ENCODE peak calls at places on chromosomes 13 and 19, in six cellular contexts. One of them, this sample, is unnamed.
A peak's percentile ranks its signal among the peaks of the same experiment; 100 is the strongest.

GRCh38 chr19:17862711-17863519 is 3.2 kb downstream of the RPL18A start:
- DNase-seq in stomach: no peak
- DNase-seq in Peyer's patch: peak; percentile 34
- DNase-seq in breast epithelium: no peak
- DNase-seq in heart left ventricle: no peak
- DNase-seq in IMR-90: no peak
- DNase-seq in this sample: no peak

GRCh38 chr13:105762096-105762495 is 773.4 kb downstream of the EFNB2 start:
- DNase-seq in stomach: no peak
- DNase-seq in Peyer's patch: no peak
- DNase-seq in breast epithelium: no peak
- DNase-seq in heart left ventricle: no peak
- DNase-seq in IMR-90: no peak
- DNase-seq in this sample: no peak

GRCh38 chr13:21812192-21812626 is 141.3 kb downstream of the FGF9 start:
- DNase-seq in stomach: no peak
- DNase-seq in Peyer's patch: no peak
- DNase-seq in breast epithelium: no peak
- DNase-seq in heart left ventricle: no peak
- DNase-seq in IMR-90: no peak
- DNase-seq in this sample: no peak

GRCh38 chr19:37654525-37654832 is 786 bp downstream of the ZFP30 start:
- DNase-seq in stomach: no peak
- DNase-seq in Peyer's patch: no peak
- DNase-seq in breast epithelium: no peak
- DNase-seq in heart left ventricle: no peak
- DNase-seq in IMR-90: peak; percentile 26
- DNase-seq in this sample: peak; percentile 48

GRCh38 chr13:46684287-46685001 is 112.5 kb downstream of the ESD start:
- DNase-seq in stomach: no peak
- DNase-seq in Peyer's patch: no peak
- DNase-seq in breast epithelium: no peak
- DNase-seq in heart left ventricle: no peak
- DNase-seq in IMR-90: no peak
- DNase-seq in this sample: peak; percentile 28

GRCh38 chr19:4508698-4509097 is 9.6 kb downstream of the PLIN4 start:
- DNase-seq in stomach: no peak
- DNase-seq in Peyer's patch: no peak
- DNase-seq in breast epithelium: no peak
- DNase-seq in heart left ventricle: peak; percentile 18
- DNase-seq in IMR-90: no peak
- DNase-seq in this sample: no peak

GRCh38 chr13:27667946-27668345 is 46.3 kb downstream of the POLR1D start:
- DNase-seq in stomach: no peak
- DNase-seq in Peyer's patch: no peak
- DNase-seq in breast epithelium: no peak
- DNase-seq in heart left ventricle: peak; percentile 22
- DNase-seq in IMR-90: no peak
- DNase-seq in this sample: no peak

GRCh38 chr13:20441879-20442278 is 83.8 kb downstream of the CRYL1 start:
- DNase-seq in stomach: no peak
- DNase-seq in Peyer's patch: no peak
- DNase-seq in breast epithelium: no peak
- DNase-seq in heart left ventricle: no peak
- DNase-seq in IMR-90: peak; percentile 83
- DNase-seq in this sample: no peak

GRCh38 chr13:102591988-102592781 is 4.6 kb upstream of the TPP2 start:
- DNase-seq in stomach: peak; percentile 67
- DNase-seq in Peyer's patch: peak; percentile 86
- DNase-seq in breast epithelium: peak; percentile 64
- DNase-seq in heart left ventricle: peak; percentile 68
- DNase-seq in IMR-90: peak; percentile 75
- DNase-seq in this sample: peak; percentile 90

GRCh38 chr19:18292810-18293641 is 11.6 kb upstream of the JUND start:
- DNase-seq in stomach: peak; percentile 71
- DNase-seq in Peyer's patch: peak; percentile 68
- DNase-seq in breast epithelium: peak; percentile 70
- DNase-seq in heart left ventricle: peak; percentile 88
- DNase-seq in IMR-90: peak; percentile 57
- DNase-seq in this sample: peak; percentile 70

GRCh38 chr19:50175924-50176323 is 12.8 kb upstream of the IZUMO2 start:
- DNase-seq in stomach: no peak
- DNase-seq in Peyer's patch: no peak
- DNase-seq in breast epithelium: no peak
- DNase-seq in heart left ventricle: no peak
- DNase-seq in IMR-90: no peak
- DNase-seq in this sample: no peak

GRCh38 chr19:44824758-44825157 is 15.9 kb downstream of the BCAM start:
- DNase-seq in stomach: no peak
- DNase-seq in Peyer's patch: no peak
- DNase-seq in breast epithelium: no peak
- DNase-seq in heart left ventricle: no peak
- DNase-seq in IMR-90: no peak
- DNase-seq in this sample: peak; percentile 64

GRCh38 chr19:42553292-42554045 is 25.2 kb upstream of the CEACAM1 start:
- DNase-seq in stomach: peak; percentile 22
- DNase-seq in Peyer's patch: no peak
- DNase-seq in breast epithelium: no peak
- DNase-seq in heart left ventricle: peak; percentile 42
- DNase-seq in IMR-90: peak; percentile 67
- DNase-seq in this sample: no peak

GRCh38 chr19:45045671-45046353 is 7.0 kb downstream of the CLASRP start:
- DNase-seq in stomach: peak; percentile 62
- DNase-seq in Peyer's patch: no peak
- DNase-seq in breast epithelium: no peak
- DNase-seq in heart left ventricle: no peak
- DNase-seq in IMR-90: no peak
- DNase-seq in this sample: no peak

GRCh38 chr13:107370036-107370785 is 802.3 kb upstream of the ARGLU1 start:
- DNase-seq in stomach: no peak
- DNase-seq in Peyer's patch: no peak
- DNase-seq in breast epithelium: no peak
- DNase-seq in heart left ventricle: no peak
- DNase-seq in IMR-90: peak; percentile 90
- DNase-seq in this sample: peak; percentile 83

GRCh38 chr19:6276447-6276846 is 3.3 kb downstream of the MLLT1 start:
- DNase-seq in stomach: no peak
- DNase-seq in Peyer's patch: peak; percentile 32
- DNase-seq in breast epithelium: no peak
- DNase-seq in heart left ventricle: no peak
- DNase-seq in IMR-90: peak; percentile 55
- DNase-seq in this sample: peak; percentile 58

GRCh38 chr19:11092181-11092538 is 2.9 kb downstream of the LDLR start:
- DNase-seq in stomach: no peak
- DNase-seq in Peyer's patch: no peak
- DNase-seq in breast epithelium: no peak
- DNase-seq in heart left ventricle: no peak
- DNase-seq in IMR-90: peak; percentile 74
- DNase-seq in this sample: peak; percentile 81

GRCh38 chr13:41411060-41411459 is 46.3 kb upstream of the RGCC start:
- DNase-seq in stomach: no peak
- DNase-seq in Peyer's patch: no peak
- DNase-seq in breast epithelium: no peak
- DNase-seq in heart left ventricle: no peak
- DNase-seq in IMR-90: no peak
- DNase-seq in this sample: no peak

GRCh38 chr13:41408061-41408460 is 49.3 kb upstream of the RGCC start:
- DNase-seq in stomach: no peak
- DNase-seq in Peyer's patch: no peak
- DNase-seq in breast epithelium: no peak
- DNase-seq in heart left ventricle: no peak
- DNase-seq in IMR-90: no peak
- DNase-seq in this sample: peak; percentile 22

GRCh38 chr13:41409611-41410010 is 47.7 kb upstream of the RGCC start:
- DNase-seq in stomach: no peak
- DNase-seq in Peyer's patch: no peak
- DNase-seq in breast epithelium: no peak
- DNase-seq in heart left ventricle: no peak
- DNase-seq in IMR-90: no peak
- DNase-seq in this sample: no peak

GRCh38 chr13:41413907-41414306 is 43.4 kb upstream of the RGCC start:
- DNase-seq in stomach: no peak
- DNase-seq in Peyer's patch: no peak
- DNase-seq in breast epithelium: no peak
- DNase-seq in heart left ventricle: no peak
- DNase-seq in IMR-90: no peak
- DNase-seq in this sample: no peak

DNA sequence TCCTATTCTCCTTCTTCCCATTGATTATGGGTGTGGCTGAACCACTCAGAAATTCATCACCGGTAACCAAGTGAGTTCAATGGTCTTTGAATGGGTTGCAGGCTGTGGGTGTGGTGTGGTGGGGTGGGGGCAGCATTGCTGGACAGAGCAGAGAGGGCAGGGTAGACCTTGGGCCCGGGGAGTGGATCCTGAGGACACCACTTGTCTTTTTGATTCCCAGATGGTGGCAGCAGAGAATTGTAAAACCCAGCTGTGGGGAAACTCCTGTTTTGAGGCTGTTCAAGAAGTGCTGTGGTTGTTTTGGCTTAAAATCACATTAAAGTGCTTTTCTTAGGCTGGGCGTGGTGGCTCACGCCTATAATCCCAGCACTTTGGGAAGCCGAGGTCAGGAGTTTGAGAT is 45.8 kb upstream of the RGCC start:
- DNase-seq in stomach: no peak
- DNase-seq in Peyer's patch: no peak
- DNase-seq in breast epithelium: no peak
- DNase-seq in heart left ventricle: no peak
- DNase-seq in IMR-90: peak; percentile 71
- DNase-seq in this sample: peak; percentile 32
- TF ChIP-seq CTCF in stomach: no peak
- TF ChIP-seq CTCF in Peyer's patch: no peak
- TF ChIP-seq CTCF in breast epithelium: no peak
- TF ChIP-seq CTCF in heart left ventricle: peak; percentile 39
- TF ChIP-seq CTCF in IMR-90: peak; percentile 67
- TF ChIP-seq CTCF in this sample: no peak

GRCh38 chr13:101341464-101341863 is 74.8 kb downstream of the NALCN start:
- DNase-seq in stomach: no peak
- DNase-seq in Peyer's patch: no peak
- DNase-seq in breast epithelium: no peak
- DNase-seq in heart left ventricle: no peak
- DNase-seq in IMR-90: peak; percentile 12
- DNase-seq in this sample: no peak
- H3K4me1 ChIP-seq in stomach: no peaks in the 10 kb centered on the region
- H3K4me1 ChIP-seq in Peyer's patch: no peaks in the 10 kb centered on the region
- H3K4me1 ChIP-seq in breast epithelium: no peaks in the 10 kb centered on the region
- H3K4me1 ChIP-seq in heart left ventricle: no peaks in the 10 kb centered on the region
- H3K4me1 ChIP-seq in IMR-90: no peaks in the 10 kb centered on the region
- H3K4me1 ChIP-seq in this sample: peaks cover 14% of the 10 kb centered on the region

DNA sequence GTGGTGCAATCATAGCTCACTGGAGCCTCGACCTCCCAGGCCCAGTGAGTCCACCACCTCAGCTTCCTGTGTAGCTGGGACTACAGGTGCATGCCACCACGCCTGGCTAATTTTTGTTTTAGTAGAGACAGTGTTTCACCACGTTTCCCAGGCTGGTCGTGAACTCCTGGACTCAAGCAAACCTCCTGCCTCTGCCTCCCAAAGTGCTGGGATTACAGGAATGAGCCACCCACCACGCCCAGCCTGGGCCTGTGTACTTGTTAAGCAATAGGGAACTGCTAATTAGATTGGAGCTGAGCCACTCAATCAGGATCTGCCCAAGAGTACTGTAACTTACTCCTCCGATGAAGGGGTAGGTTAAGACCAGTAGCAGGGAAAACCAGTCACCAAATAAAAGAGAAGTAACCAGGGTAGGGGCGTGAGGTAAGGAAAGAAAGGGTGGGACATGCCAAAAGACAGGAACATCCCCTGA is 2.4 kb downstream of the DDX39A start:
- DNase-seq in stomach: peak; percentile 71
- DNase-seq in Peyer's patch: peak; percentile 64
- DNase-seq in breast epithelium: no peak
- DNase-seq in heart left ventricle: no peak
- DNase-seq in IMR-90: no peak
- DNase-seq in this sample: no peak
- TF ChIP-seq POLR2A in stomach: no peak
- TF ChIP-seq POLR2A in Peyer's patch: no peak
- TF ChIP-seq POLR2A in breast epithelium: no peak
- TF ChIP-seq POLR2A in heart left ventricle: no peak
- TF ChIP-seq POLR2A in IMR-90: no peak
- TF ChIP-seq POLR2A in this sample: no peak

DNA sequence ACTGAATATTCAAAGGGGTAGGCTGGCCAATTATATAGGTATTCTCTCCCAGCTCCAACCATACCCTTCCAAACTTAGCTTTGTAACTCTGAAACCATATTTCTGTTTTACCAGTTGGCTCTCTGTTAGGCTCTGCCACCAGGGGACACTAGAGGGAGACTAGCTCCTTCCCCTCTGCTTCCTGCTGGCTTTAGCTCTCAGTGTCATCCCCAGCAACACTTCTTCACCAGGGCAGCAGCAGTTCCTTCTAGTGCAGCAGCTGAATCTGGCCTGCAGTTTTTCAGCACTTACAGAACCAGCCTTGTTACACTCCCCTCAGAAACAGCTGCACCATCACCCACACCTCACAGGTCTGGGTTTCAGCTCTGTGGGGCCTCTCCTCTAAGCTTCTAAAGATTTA is 51.0 kb upstream of the DOCK9 start:
- DNase-seq in stomach: no peak
- DNase-seq in Peyer's patch: no peak
- DNase-seq in breast epithelium: no peak
- DNase-seq in heart left ventricle: no peak
- DNase-seq in IMR-90: no peak
- DNase-seq in this sample: no peak
- TF ChIP-seq CTCF in stomach: no peak
- TF ChIP-seq CTCF in Peyer's patch: no peak
- TF ChIP-seq CTCF in breast epithelium: no peak
- TF ChIP-seq CTCF in heart left ventricle: no peak
- TF ChIP-seq CTCF in IMR-90: no peak
- TF ChIP-seq CTCF in this sample: peak; percentile 1

GRCh38 chr13:66560189-66560588 is 669.9 kb downstream of the PCDH9 start:
- DNase-seq in stomach: no peak
- DNase-seq in Peyer's patch: no peak
- DNase-seq in breast epithelium: no peak
- DNase-seq in heart left ventricle: no peak
- DNase-seq in IMR-90: no peak
- DNase-seq in this sample: no peak

GRCh38 chr13:66558511-66558910 is 671.6 kb downstream of the PCDH9 start:
- DNase-seq in stomach: no peak
- DNase-seq in Peyer's patch: no peak
- DNase-seq in breast epithelium: no peak
- DNase-seq in heart left ventricle: no peak
- DNase-seq in IMR-90: peak; percentile 30
- DNase-seq in this sample: no peak

GRCh38 chr13:66560991-66561390 is 669.1 kb downstream of the PCDH9 start:
- DNase-seq in stomach: no peak
- DNase-seq in Peyer's patch: no peak
- DNase-seq in breast epithelium: no peak
- DNase-seq in heart left ventricle: no peak
- DNase-seq in IMR-90: no peak
- DNase-seq in this sample: no peak

GRCh38 chr13:66556306-66556705 is 673.8 kb downstream of the PCDH9 start:
- DNase-seq in stomach: no peak
- DNase-seq in Peyer's patch: no peak
- DNase-seq in breast epithelium: no peak
- DNase-seq in heart left ventricle: no peak
- DNase-seq in IMR-90: peak; percentile 16
- DNase-seq in this sample: no peak

DNA sequence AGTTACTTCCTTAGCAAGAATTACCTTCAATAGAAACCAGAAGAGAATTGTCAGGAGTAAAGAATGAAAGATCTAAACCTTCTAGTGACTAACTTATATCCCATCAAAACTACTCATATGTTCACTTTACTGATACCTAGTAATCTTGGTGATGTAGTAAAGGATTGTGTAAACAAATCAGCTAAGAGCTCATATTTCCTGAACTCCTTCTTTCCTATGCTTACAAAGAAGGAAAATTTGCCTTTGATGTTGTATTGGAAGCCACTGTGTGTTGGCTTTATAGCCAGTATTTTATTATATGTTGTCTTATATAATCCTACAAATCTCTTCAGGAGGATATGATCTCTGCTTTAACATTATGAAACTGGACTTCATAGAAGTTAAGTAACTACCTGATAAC is 671.0 kb downstream of the PCDH9 start:
- DNase-seq in stomach: no peak
- DNase-seq in Peyer's patch: no peak
- DNase-seq in breast epithelium: no peak
- DNase-seq in heart left ventricle: no peak
- DNase-seq in IMR-90: peak; percentile 72
- DNase-seq in this sample: no peak
- H3K4me1 ChIP-seq in stomach: no peaks in the 10 kb centered on the region
- H3K4me1 ChIP-seq in Peyer's patch: no peaks in the 10 kb centered on the region
- H3K4me1 ChIP-seq in breast epithelium: no peaks in the 10 kb centered on the region
- H3K4me1 ChIP-seq in heart left ventricle: no peaks in the 10 kb centered on the region
- H3K4me1 ChIP-seq in IMR-90: no peaks in the 10 kb centered on the region
- H3K4me1 ChIP-seq in this sample: no peaks in the 10 kb centered on the region

This sample was measured in endothelial cell of umbilical vein.